ENCODE peak calls at places on chromosomes 11 and 22, in four cellular contexts. L is fibroblast of lung, N is GM12865, G is HFF-Myc. M is an unnamed sample.

GRCh38 chr11:44199298-44199697 is 103.8 kb downstream of the EXT2 start:
- DNase-seq in L (no peak), N (no peak), G (no peak), M (no peak)

GRCh38 chr11:15622231-15622890 is 507.6 kb downstream of the INSC start:
- DNase-seq in L (no peak), N (no peak), G (no peak), M (no peak)

GRCh38 chr11:123437236-123437979 is 7.3 kb downstream of the GRAMD1B start:
- DNase-seq in L (no peak), N (no peak), G (no peak), M (no peak)

GRCh38 chr11:72225411-72225951 is 914 bp downstream of the INPPL1 start:
- DNase-seq in L (no peak), N (peak; percentile 32), G (no peak), M (peak; percentile 23)

GRCh38 chr22:36281726-36282077 is 28.8 kb downstream of the APOL1 start:
- DNase-seq in L (no peak), N (no peak), G (no peak), M (no peak)

GRCh38 chr11:129373489-129373953 is 2.1 kb upstream of the BARX2 start:
- DNase-seq in L (peak; percentile 15), N (no peak), G (no peak), M (peak; percentile 31)

GRCh38 chr11:113474362-113475159 is 637 bp downstream of the DRD2 start:
- DNase-seq in L (peak; percentile 73), N (peak; percentile 31), G (peak; percentile 46), M (peak; percentile 70)

GRCh38 chr22:24076091-24076867 is 65.2 kb downstream of the CABIN1 start:
- DNase-seq in L (no peak), N (no peak), G (no peak), M (no peak)

GRCh38 chr11:66341502-66342126 is 3.3 kb downstream of the BRMS1 start:
- DNase-seq in L (no peak), N (no peak), G (no peak), M (no peak)

GRCh38 chr11:125123947-125124633 is 12.7 kb upstream of the TMEM218 start:
- DNase-seq in L (peak; percentile 60), N (peak; percentile 76), G (peak; percentile 27), M (no peak)

GRCh38 chr22:33985506-33985905 is 65.2 kb upstream of the LARGE1 start:
- DNase-seq in L (no peak), N (peak; percentile 25), G (no peak), M (no peak)

GRCh38 chr11:82899191-82899820 is 924 bp downstream of the PRCP start:
- DNase-seq in L (no peak), N (peak; percentile 24), G (no peak), M (no peak)

GRCh38 chr11:111777094-111778046 is 11.2 kb upstream of the PPP2R1B start:
- DNase-seq in L (peak; percentile 91), N (peak; percentile 77), G (no peak), M (peak; percentile 66)

GRCh38 chr11:124839051-124839971 is 25.9 kb upstream of the ROBO3 start:
- DNase-seq in L (no peak), N (no peak), G (no peak), M (peak; percentile 33)

GRCh38 chr11:75490221-75491181 is 35.2 kb downstream of the GDPD5 start:
- DNase-seq in L (no peak), N (no peak), G (no peak), M (no peak)

GRCh38 chr11:114758627-114759026 is 80.3 kb downstream of the NXPE2 start:
- DNase-seq in L (no peak), N (no peak), G (no peak), M (no peak)

GRCh38 chr11:44711772-44712608 is 14.8 kb upstream of the TSPAN18 start:
- DNase-seq in L (no peak), N (no peak), G (no peak), M (no peak)

GRCh38 chr11:95767498-95767897 is 22.1 kb downstream of the FAM76B start:
- DNase-seq in L (peak; percentile 82), N (no peak), G (no peak), M (no peak)

GRCh38 chr11:17564687-17565042 is 17.6 kb downstream of the OTOG start:
- DNase-seq in L (no peak), N (no peak), G (no peak), M (no peak)

GRCh38 chr11:47152953-47153950 is 23.4 kb downstream of the ARFGAP2 start:
- DNase-seq in L (peak; percentile 85), N (peak; percentile 70), G (peak; percentile 81), M (peak; percentile 84)

GRCh38 chr11:74695705-74696280 is 35.4 kb downstream of the CHRDL2 start:
- DNase-seq in L (no peak), N (no peak), G (no peak), M (no peak)

GRCh38 chr22:40685406-40685805 is 6.1 kb downstream of the MCHR1 start:
- DNase-seq in L (no peak), N (no peak), G (no peak), M (no peak)

GRCh38 chr22:17842386-17842785 is 68.1 kb upstream of the BID start:
- DNase-seq in L (no peak), N (no peak), G (no peak), M (no peak)

GRCh38 chr22:49838771-49839717 is 11.4 kb upstream of the BRD1 start:
- DNase-seq in L (no peak), N (peak; percentile 61), G (no peak), M (peak; percentile 71)

GRCh38 chr11:119427279-119427678 is 4.3 kb upstream of the THY1 start:
- DNase-seq in L (peak; percentile 17), N (no peak), G (no peak), M (no peak)

GRCh38 chr22:37184380-37184755 is 3.7 kb downstream of the C1QTNF6 start:
- DNase-seq in L (no peak), N (no peak), G (no peak), M (no peak)

GRCh38 chr22:38413085-38414008 is 41.7 kb downstream of the KCNJ4 start:
- DNase-seq in L (no peak), N (no peak), G (no peak), M (no peak)

GRCh38 chr11:16839821-16840220 is 101.4 kb downstream of the C11orf58 start:
- DNase-seq in L (no peak), N (no peak), G (no peak), M (no peak)

GRCh38 chr22:23222875-23223565 is 42.7 kb downstream of the BCR start:
- DNase-seq in L (no peak), N (no peak), G (no peak), M (no peak)

GRCh38 chr22:38766076-38766777 is 10.4 kb upstream of the SUN2 start:
- DNase-seq in L (peak; percentile 42), N (peak; percentile 43), G (peak; percentile 59), M (no peak)

GRCh38 chr11:64644348-64645242 is 53.6 kb downstream of the SLC22A12 start:
- DNase-seq in L (no peak), N (no peak), G (no peak), M (no peak)

GRCh38 chr11:11227686-11228085 is 125.4 kb downstream of the CSNK2A3 start:
- DNase-seq in L (no peak), N (no peak), G (no peak), M (no peak)

GRCh38 chr11:11229691-11230090 is 123.4 kb downstream of the CSNK2A3 start:
- DNase-seq in L (no peak), N (no peak), G (no peak), M (no peak)

GRCh38 chr11:11231763-11232162 is 121.3 kb downstream of the CSNK2A3 start:
- DNase-seq in L (no peak), N (no peak), G (no peak), M (no peak)

DNA sequence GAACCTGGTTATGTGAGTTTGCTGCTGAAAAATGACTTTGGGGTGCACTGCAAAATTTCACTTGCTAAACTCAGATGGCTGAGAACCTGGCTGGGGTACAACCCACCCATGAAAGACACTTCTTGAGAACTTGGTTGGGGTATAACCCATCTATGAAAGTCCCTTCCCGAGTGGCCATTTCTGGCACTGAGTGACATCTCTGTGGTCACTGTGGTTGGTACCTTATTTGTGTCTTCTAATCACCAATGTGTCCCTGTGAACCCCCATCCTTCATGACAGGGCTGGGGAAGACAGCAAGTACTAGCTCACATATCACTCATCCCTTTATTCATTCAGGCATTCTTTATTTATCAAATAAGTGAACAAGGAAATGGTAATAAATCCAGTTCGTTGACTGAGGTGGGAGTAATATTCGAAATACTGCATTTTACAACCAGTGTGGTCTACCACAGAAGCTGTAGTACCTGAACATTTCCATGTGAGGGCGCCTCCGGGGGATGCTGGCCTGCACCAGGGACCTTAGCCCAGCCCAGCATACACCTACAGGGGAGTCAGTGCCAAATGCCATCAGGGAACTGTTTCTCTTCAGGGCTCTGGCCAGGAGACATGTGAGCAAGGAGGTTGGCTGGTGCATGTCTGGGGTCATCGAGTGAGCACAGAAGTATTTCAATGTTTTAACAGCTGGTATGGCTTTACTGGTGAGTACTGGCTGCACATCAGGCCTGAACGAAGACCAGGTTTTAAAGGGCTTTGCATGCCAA is 122.1 kb downstream of the CSNK2A3 start:
- DNase-seq in L (no peak), N (peak; percentile 57), G (no peak), M (peak; percentile 44)
- TF ChIP-seq CTCF in L (peak; percentile 31), N (peak; percentile 56), G (peak; percentile 54), M (peak; percentile 47)

DNA sequence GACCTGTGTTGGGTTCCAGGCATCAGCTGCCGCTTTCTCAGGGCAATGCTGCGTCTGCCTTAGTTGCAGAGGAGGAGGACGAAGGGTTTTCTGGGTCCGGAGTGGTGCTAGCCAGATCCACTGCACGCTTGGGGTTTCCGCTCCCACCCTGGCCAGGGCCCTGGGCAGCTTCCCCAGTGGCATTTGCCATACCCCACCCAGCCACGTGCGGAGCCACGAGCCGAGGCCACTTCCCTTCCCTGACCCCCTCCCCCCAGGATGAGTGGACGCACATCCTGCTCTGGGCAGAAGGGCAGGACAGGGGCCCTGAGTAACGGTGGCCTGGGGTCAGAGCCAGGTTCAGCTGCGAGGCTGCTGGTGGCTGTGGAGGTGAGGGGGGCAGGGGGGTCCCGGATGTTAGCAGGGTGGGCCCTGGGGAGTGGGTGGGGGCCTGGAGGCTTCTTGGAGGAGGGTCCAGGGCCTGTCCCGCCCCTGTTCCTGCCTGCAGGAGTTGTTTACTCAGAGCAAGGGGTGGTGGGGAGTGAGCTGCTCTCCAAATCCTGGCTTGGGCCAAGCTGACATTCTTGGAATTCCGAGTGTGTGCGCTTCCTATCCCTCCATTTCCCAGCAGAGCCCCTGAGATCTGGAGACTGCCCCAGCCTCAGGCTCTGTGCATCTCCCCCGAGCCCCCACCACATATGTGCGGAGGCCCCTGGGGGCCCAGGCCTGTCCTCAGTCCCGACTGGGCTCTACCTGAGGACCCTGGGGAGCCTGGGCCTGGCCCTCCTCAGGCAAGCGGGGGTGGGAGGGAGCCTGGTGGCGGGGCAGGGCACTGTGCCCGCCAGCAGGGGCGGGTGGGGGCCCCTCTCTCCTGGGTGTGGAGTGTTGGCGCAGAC is 1.4 kb downstream of the TSPAN4 start:
- DNase-seq in L (peak; percentile 96), N (no peak), G (peak; percentile 91), M (no peak)
- TF ChIP-seq CTCF in L (no peak), N (no peak), G (no peak), M (no peak)

GRCh38 chr11:60838132-60838531 is 3.8 kb upstream of the CCDC86 start:
- DNase-seq in L (peak; percentile 34), N (peak; percentile 24), G (no peak), M (no peak)
- TF ChIP-seq CTCF in L (peak; percentile 49), N (peak; percentile 23), G (peak; percentile 31), M (no peak)

DNA sequence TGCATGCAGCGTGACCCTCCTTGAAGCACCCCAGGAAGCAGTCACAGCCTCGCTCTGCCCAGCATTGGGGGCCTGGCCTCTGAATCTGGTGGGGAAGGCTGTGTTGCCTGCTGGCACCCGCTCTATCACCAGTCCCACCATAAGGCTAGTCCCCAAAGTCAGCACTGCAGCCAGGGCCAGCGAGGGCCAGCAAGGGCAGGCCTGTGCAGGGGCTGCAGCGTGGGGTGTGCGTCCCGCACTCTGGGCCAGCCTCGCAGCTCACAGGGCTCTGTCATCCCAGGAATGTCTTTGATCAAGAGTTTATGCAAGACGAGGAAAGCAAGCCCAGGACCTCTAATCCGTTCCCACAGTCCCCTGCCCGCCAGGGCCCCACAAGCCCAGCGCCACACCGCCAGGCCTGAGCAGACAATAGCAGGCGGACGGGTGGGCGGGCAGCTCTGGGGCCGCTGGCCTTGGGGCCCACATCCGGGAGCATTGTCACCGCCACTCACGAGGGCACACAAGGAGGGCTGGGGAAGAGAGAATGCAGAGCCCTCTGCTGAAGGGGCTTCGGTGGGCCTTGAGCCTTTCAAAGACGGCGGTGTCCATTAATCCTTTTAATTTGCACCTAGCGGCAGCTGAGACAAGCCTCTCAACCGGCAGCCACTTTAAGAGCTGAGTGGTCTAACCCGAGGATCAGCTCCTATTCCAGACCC is 17.1 kb downstream of the LTO1 start:
- DNase-seq in L (no peak), N (no peak), G (no peak), M (no peak)
- TF ChIP-seq CTCF in L (no peak), N (no peak), G (no peak), M (no peak)